ENCODE peak calls at places on chromosome 17, in six cellular contexts. One of them, this sample, is unnamed.

GRCh38 chr17:50396261-50397110 is 837 bp downstream of the LRRC59 start:
- DNase-seq in tibial nerve: peak; percentile 19
- DNase-seq in stimulated activated CD4-positive, alpha-beta T cell treated with anti-CD3 and anti-CD28 coated beads, Interleukin-12 subunit alpha, Interleukin-12 subunit beta, amount 100 ng/mL, for 24 hours: no peak
- DNase-seq in body of pancreas: peak; percentile 89
- DNase-seq in GM04504: peak; percentile 38
- DNase-seq in Calu3: peak; percentile 65
- DNase-seq in this sample: no peak

GRCh38 chr17:21194688-21195087 is 19.3 kb downstream of the TMEM11 start:
- DNase-seq in tibial nerve: peak; percentile 45
- DNase-seq in stimulated activated CD4-positive, alpha-beta T cell treated with anti-CD3 and anti-CD28 coated beads, Interleukin-12 subunit alpha, Interleukin-12 subunit beta, amount 100 ng/mL, for 24 hours: no peak
- DNase-seq in body of pancreas: no peak
- DNase-seq in GM04504: peak; percentile 47
- DNase-seq in Calu3: no peak
- DNase-seq in this sample: no peak

GRCh38 chr17:59371426-59372099 is 40.1 kb downstream of the YPEL2 start:
- DNase-seq in tibial nerve: peak; percentile 76
- DNase-seq in stimulated activated CD4-positive, alpha-beta T cell treated with anti-CD3 and anti-CD28 coated beads, Interleukin-12 subunit alpha, Interleukin-12 subunit beta, amount 100 ng/mL, for 24 hours: no peak
- DNase-seq in body of pancreas: peak; percentile 54
- DNase-seq in GM04504: no peak
- DNase-seq in Calu3: no peak
- DNase-seq in this sample: no peak

GRCh38 chr17:49717371-49717841 is 9.6 kb upstream of the SLC35B1 start:
- DNase-seq in tibial nerve: no peak
- DNase-seq in stimulated activated CD4-positive, alpha-beta T cell treated with anti-CD3 and anti-CD28 coated beads, Interleukin-12 subunit alpha, Interleukin-12 subunit beta, amount 100 ng/mL, for 24 hours: peak; percentile 34
- DNase-seq in body of pancreas: peak; percentile 48
- DNase-seq in GM04504: no peak
- DNase-seq in Calu3: no peak
- DNase-seq in this sample: no peak

GRCh38 chr17:17180141-17180603 is 26.0 kb downstream of the PLD6 start:
- DNase-seq in tibial nerve: no peak
- DNase-seq in stimulated activated CD4-positive, alpha-beta T cell treated with anti-CD3 and anti-CD28 coated beads, Interleukin-12 subunit alpha, Interleukin-12 subunit beta, amount 100 ng/mL, for 24 hours: no peak
- DNase-seq in body of pancreas: no peak
- DNase-seq in GM04504: no peak
- DNase-seq in Calu3: no peak
- DNase-seq in this sample: no peak

GRCh38 chr17:4553669-4554068 is 1.5 kb downstream of the MYBBP1A start:
- DNase-seq in tibial nerve: no peak
- DNase-seq in stimulated activated CD4-positive, alpha-beta T cell treated with anti-CD3 and anti-CD28 coated beads, Interleukin-12 subunit alpha, Interleukin-12 subunit beta, amount 100 ng/mL, for 24 hours: no peak
- DNase-seq in body of pancreas: no peak
- DNase-seq in GM04504: no peak
- DNase-seq in Calu3: no peak
- DNase-seq in this sample: no peak

GRCh38 chr17:42329025-42329976 is 41.0 kb downstream of the STAT5A start:
- DNase-seq in tibial nerve: no peak
- DNase-seq in stimulated activated CD4-positive, alpha-beta T cell treated with anti-CD3 and anti-CD28 coated beads, Interleukin-12 subunit alpha, Interleukin-12 subunit beta, amount 100 ng/mL, for 24 hours: no peak
- DNase-seq in body of pancreas: peak; percentile 33
- DNase-seq in GM04504: peak; percentile 58
- DNase-seq in Calu3: peak; percentile 35
- DNase-seq in this sample: no peak

GRCh38 chr17:67575325-67575724 is 142.4 kb upstream of the NOL11 start:
- DNase-seq in tibial nerve: no peak
- DNase-seq in stimulated activated CD4-positive, alpha-beta T cell treated with anti-CD3 and anti-CD28 coated beads, Interleukin-12 subunit alpha, Interleukin-12 subunit beta, amount 100 ng/mL, for 24 hours: no peak
- DNase-seq in body of pancreas: peak; percentile 51
- DNase-seq in GM04504: no peak
- DNase-seq in Calu3: peak; percentile 73
- DNase-seq in this sample: no peak

GRCh38 chr17:45115871-45116270 is 16.4 kb downstream of the PLCD3 start:
- DNase-seq in tibial nerve: no peak
- DNase-seq in stimulated activated CD4-positive, alpha-beta T cell treated with anti-CD3 and anti-CD28 coated beads, Interleukin-12 subunit alpha, Interleukin-12 subunit beta, amount 100 ng/mL, for 24 hours: no peak
- DNase-seq in body of pancreas: no peak
- DNase-seq in GM04504: no peak
- DNase-seq in Calu3: no peak
- DNase-seq in this sample: no peak

GRCh38 chr17:16975266-16975651 is 3.3 kb upstream of the TNFRSF13B start:
- DNase-seq in tibial nerve: no peak
- DNase-seq in stimulated activated CD4-positive, alpha-beta T cell treated with anti-CD3 and anti-CD28 coated beads, Interleukin-12 subunit alpha, Interleukin-12 subunit beta, amount 100 ng/mL, for 24 hours: no peak
- DNase-seq in body of pancreas: no peak
- DNase-seq in GM04504: no peak
- DNase-seq in Calu3: no peak
- DNase-seq in this sample: no peak

GRCh38 chr17:44375196-44376017 is 11.8 kb upstream of the FAM171A2 start:
- DNase-seq in tibial nerve: no peak
- DNase-seq in stimulated activated CD4-positive, alpha-beta T cell treated with anti-CD3 and anti-CD28 coated beads, Interleukin-12 subunit alpha, Interleukin-12 subunit beta, amount 100 ng/mL, for 24 hours: no peak
- DNase-seq in body of pancreas: no peak
- DNase-seq in GM04504: no peak
- DNase-seq in Calu3: no peak
- DNase-seq in this sample: no peak

GRCh38 chr17:19301274-19301946 is 61.1 kb downstream of the B9D1 start:
- DNase-seq in tibial nerve: no peak
- DNase-seq in stimulated activated CD4-positive, alpha-beta T cell treated with anti-CD3 and anti-CD28 coated beads, Interleukin-12 subunit alpha, Interleukin-12 subunit beta, amount 100 ng/mL, for 24 hours: no peak
- DNase-seq in body of pancreas: no peak
- DNase-seq in GM04504: no peak
- DNase-seq in Calu3: no peak
- DNase-seq in this sample: no peak

GRCh38 chr17:76585649-76586593 is at the start of gene ST6GALNAC2:
- DNase-seq in tibial nerve: no peak
- DNase-seq in stimulated activated CD4-positive, alpha-beta T cell treated with anti-CD3 and anti-CD28 coated beads, Interleukin-12 subunit alpha, Interleukin-12 subunit beta, amount 100 ng/mL, for 24 hours: no peak
- DNase-seq in body of pancreas: peak; percentile 78
- DNase-seq in GM04504: no peak
- DNase-seq in Calu3: peak; percentile 86
- DNase-seq in this sample: no peak

GRCh38 chr17:72555052-72555451 is 434.2 kb downstream of the SOX9 start:
- DNase-seq in tibial nerve: no peak
- DNase-seq in stimulated activated CD4-positive, alpha-beta T cell treated with anti-CD3 and anti-CD28 coated beads, Interleukin-12 subunit alpha, Interleukin-12 subunit beta, amount 100 ng/mL, for 24 hours: no peak
- DNase-seq in body of pancreas: no peak
- DNase-seq in GM04504: no peak
- DNase-seq in Calu3: no peak
- DNase-seq in this sample: no peak

GRCh38 chr17:83086907-83087787 is 7.7 kb downstream of the METRNL start:
- DNase-seq in tibial nerve: no peak
- DNase-seq in stimulated activated CD4-positive, alpha-beta T cell treated with anti-CD3 and anti-CD28 coated beads, Interleukin-12 subunit alpha, Interleukin-12 subunit beta, amount 100 ng/mL, for 24 hours: no peak
- DNase-seq in body of pancreas: no peak
- DNase-seq in GM04504: no peak
- DNase-seq in Calu3: no peak
- DNase-seq in this sample: no peak

GRCh38 chr17:73769480-73769879 is 125.2 kb upstream of the SDK2 start:
- DNase-seq in tibial nerve: no peak
- DNase-seq in stimulated activated CD4-positive, alpha-beta T cell treated with anti-CD3 and anti-CD28 coated beads, Interleukin-12 subunit alpha, Interleukin-12 subunit beta, amount 100 ng/mL, for 24 hours: no peak
- DNase-seq in body of pancreas: no peak
- DNase-seq in GM04504: no peak
- DNase-seq in Calu3: no peak
- DNase-seq in this sample: no peak

GRCh38 chr17:49397586-49397985 is 17.1 kb downstream of the PHB1 start:
- DNase-seq in tibial nerve: no peak
- DNase-seq in stimulated activated CD4-positive, alpha-beta T cell treated with anti-CD3 and anti-CD28 coated beads, Interleukin-12 subunit alpha, Interleukin-12 subunit beta, amount 100 ng/mL, for 24 hours: no peak
- DNase-seq in body of pancreas: no peak
- DNase-seq in GM04504: no peak
- DNase-seq in Calu3: no peak
- DNase-seq in this sample: no peak

GRCh38 chr17:5555254-5555653 is 29.1 kb downstream of the NLRP1 start:
- DNase-seq in tibial nerve: no peak
- DNase-seq in stimulated activated CD4-positive, alpha-beta T cell treated with anti-CD3 and anti-CD28 coated beads, Interleukin-12 subunit alpha, Interleukin-12 subunit beta, amount 100 ng/mL, for 24 hours: no peak
- DNase-seq in body of pancreas: no peak
- DNase-seq in GM04504: peak; percentile 19
- DNase-seq in Calu3: no peak
- DNase-seq in this sample: no peak

GRCh38 chr17:56149266-56150036 is 3.8 kb upstream of the ANKFN1 start:
- DNase-seq in tibial nerve: no peak
- DNase-seq in stimulated activated CD4-positive, alpha-beta T cell treated with anti-CD3 and anti-CD28 coated beads, Interleukin-12 subunit alpha, Interleukin-12 subunit beta, amount 100 ng/mL, for 24 hours: no peak
- DNase-seq in body of pancreas: no peak
- DNase-seq in GM04504: no peak
- DNase-seq in Calu3: no peak
- DNase-seq in this sample: no peak

GRCh38 chr17:3006801-3007200 is 56.6 kb downstream of the OR1D5 start:
- DNase-seq in tibial nerve: no peak
- DNase-seq in stimulated activated CD4-positive, alpha-beta T cell treated with anti-CD3 and anti-CD28 coated beads, Interleukin-12 subunit alpha, Interleukin-12 subunit beta, amount 100 ng/mL, for 24 hours: no peak
- DNase-seq in body of pancreas: no peak
- DNase-seq in GM04504: no peak
- DNase-seq in Calu3: no peak
- DNase-seq in this sample: no peak

GRCh38 chr17:53336281-53336680 is 486.4 kb upstream of the KIF2B start:
- DNase-seq in tibial nerve: no peak
- DNase-seq in stimulated activated CD4-positive, alpha-beta T cell treated with anti-CD3 and anti-CD28 coated beads, Interleukin-12 subunit alpha, Interleukin-12 subunit beta, amount 100 ng/mL, for 24 hours: no peak
- DNase-seq in body of pancreas: no peak
- DNase-seq in GM04504: no peak
- DNase-seq in Calu3: no peak
- DNase-seq in this sample: no peak

GRCh38 chr17:50036455-50037320 is 19.2 kb upstream of the ITGA3 start:
- DNase-seq in tibial nerve: no peak
- DNase-seq in stimulated activated CD4-positive, alpha-beta T cell treated with anti-CD3 and anti-CD28 coated beads, Interleukin-12 subunit alpha, Interleukin-12 subunit beta, amount 100 ng/mL, for 24 hours: no peak
- DNase-seq in body of pancreas: no peak
- DNase-seq in GM04504: no peak
- DNase-seq in Calu3: no peak
- DNase-seq in this sample: no peak

GRCh38 chr17:74738051-74738996 is 1.3 kb downstream of the RAB37 start:
- DNase-seq in tibial nerve: no peak
- DNase-seq in stimulated activated CD4-positive, alpha-beta T cell treated with anti-CD3 and anti-CD28 coated beads, Interleukin-12 subunit alpha, Interleukin-12 subunit beta, amount 100 ng/mL, for 24 hours: peak; percentile 64
- DNase-seq in body of pancreas: peak; percentile 32
- DNase-seq in GM04504: no peak
- DNase-seq in Calu3: no peak
- DNase-seq in this sample: no peak

GRCh38 chr17:77609553-77610517 is 348.7 kb upstream of the TNRC6C start:
- DNase-seq in tibial nerve: no peak
- DNase-seq in stimulated activated CD4-positive, alpha-beta T cell treated with anti-CD3 and anti-CD28 coated beads, Interleukin-12 subunit alpha, Interleukin-12 subunit beta, amount 100 ng/mL, for 24 hours: peak; percentile 46
- DNase-seq in body of pancreas: peak; percentile 6
- DNase-seq in GM04504: no peak
- DNase-seq in Calu3: no peak
- DNase-seq in this sample: no peak

GRCh38 chr17:81519284-81520020 is 6.9 kb upstream of the ACTG1 start:
- DNase-seq in tibial nerve: no peak
- DNase-seq in stimulated activated CD4-positive, alpha-beta T cell treated with anti-CD3 and anti-CD28 coated beads, Interleukin-12 subunit alpha, Interleukin-12 subunit beta, amount 100 ng/mL, for 24 hours: no peak
- DNase-seq in body of pancreas: peak; percentile 85
- DNase-seq in GM04504: no peak
- DNase-seq in Calu3: peak; percentile 96
- DNase-seq in this sample: no peak

This sample was measured in SIG-M5.